ENCODE peak calls at places on chromosomes 11 and 22, in seven cellular contexts. J is NT2/D1, R is GM12878, W is HCT116, E is SK-N-SH, S is H1, M is HepG2. Y is an unnamed sample.

GRCh38 chr11:2330696-2331095 is 28.9 kb downstream of the TSPAN32 start:
- DNase-seq in J (no peak), R (no peak), W (no peak), E (no peak), S (no peak), M (no peak), Y (no peak)

GRCh38 chr11:38791346-38791961 is 2193.4 kb upstream of the RAG2 start:
- DNase-seq in J (peak; percentile 68), R (no peak), W (peak; percentile 8), E (peak; percentile 57), S (peak; percentile 5), M (peak; percentile 54), Y (peak; percentile 77)

GRCh38 chr22:35540600-35541253 is at the start of gene RASD2:
- DNase-seq in J (no peak), R (no peak), W (no peak), E (no peak), S (no peak), M (no peak), Y (no peak)

GRCh38 chr11:70853103-70853830 is 399.1 kb downstream of the SHANK2 start:
- DNase-seq in J (no peak), R (no peak), W (no peak), E (no peak), S (no peak), M (no peak), Y (no peak)

GRCh38 chr22:48366591-48366990 is 1461.1 kb downstream of the BRD1 start:
- DNase-seq in J (no peak), R (no peak), W (no peak), E (no peak), S (no peak), M (no peak), Y (no peak)

GRCh38 chr22:19879651-19879995 is 24.9 kb upstream of the GNB1L start:
- DNase-seq in J (no peak), R (no peak), W (no peak), E (peak; percentile 30), S (no peak), M (no peak), Y (no peak)

GRCh38 chr11:2142300-2142759 is 3.1 kb upstream of the IGF2 start:
- DNase-seq in J (no peak), R (no peak), W (no peak), E (no peak), S (no peak), M (no peak), Y (no peak)

GRCh38 chr22:22520020-22520656 is at the start of gene ZNF280A:
- DNase-seq in J (no peak), R (no peak), W (peak; percentile 51), E (no peak), S (no peak), M (peak; percentile 94), Y (peak; percentile 98)

GRCh38 chr11:111411456-111411855 is 32.4 kb upstream of the POU2AF1 start:
- DNase-seq in J (no peak), R (no peak), W (no peak), E (no peak), S (no peak), M (no peak), Y (no peak)

GRCh38 chr22:49212002-49212401 is 615.7 kb downstream of the BRD1 start:
- DNase-seq in J (no peak), R (no peak), W (no peak), E (no peak), S (no peak), M (no peak), Y (no peak)

GRCh38 chr22:37362618-37363017 is 64.7 kb downstream of the ELFN2 start:
- DNase-seq in J (no peak), R (no peak), W (no peak), E (no peak), S (no peak), M (no peak), Y (no peak)

GRCh38 chr22:28142361-28142801 is 223.3 kb upstream of the PITPNB start:
- DNase-seq in J (no peak), R (no peak), W (no peak), E (no peak), S (no peak), M (peak; percentile 5), Y (no peak)

GRCh38 chr22:38034278-38034882 is 22.8 kb upstream of the PICK1 start:
- DNase-seq in J (peak; percentile 72), R (peak; percentile 15), W (peak; percentile 68), E (peak; percentile 42), S (peak; percentile 56), M (peak; percentile 50), Y (peak; percentile 81)

GRCh38 chr22:23823331-23823791 is 15.4 kb downstream of the DERL3 start:
- DNase-seq in J (no peak), R (no peak), W (no peak), E (no peak), S (no peak), M (no peak), Y (no peak)

GRCh38 chr11:116217006-116217405 is 555.8 kb downstream of the BUD13 start:
- DNase-seq in J (peak; percentile 66), R (no peak), W (peak; percentile 27), E (no peak), S (no peak), M (peak; percentile 34), Y (peak; percentile 55)

GRCh38 chr11:112555491-112556364 is 295.1 kb upstream of the PLET1 start:
- DNase-seq in J (peak; percentile 44), R (no peak), W (peak; percentile 8), E (peak; percentile 66), S (peak; percentile 17), M (peak; percentile 21), Y (peak; percentile 65)
- TF ChIP-seq YY1 in J (no peak), R (peak; percentile 32), W (no peak), E (no peak), S (peak; percentile 26), M (no peak), Y (no peak)

GRCh38 chr11:68037481-68038225 is 1.2 kb upstream of the TCIRG1 start:
- DNase-seq in J (no peak), R (no peak), W (no peak), E (no peak), S (no peak), M (no peak), Y (no peak)

GRCh38 chr11:68036717-68037239 is 2.0 kb upstream of the TCIRG1 start:
- DNase-seq in J (no peak), R (no peak), W (no peak), E (no peak), S (no peak), M (no peak), Y (no peak)

GRCh38 chr11:68039526-68040086 is 781 bp downstream of the TCIRG1 start:
- DNase-seq in J (no peak), R (no peak), W (no peak), E (peak; percentile 51), S (no peak), M (peak; percentile 63), Y (peak; percentile 49)

GRCh38 chr11:68038718-68039525 is at the start of gene TCIRG1:
- DNase-seq in J (peak; percentile 64), R (peak; percentile 15), W (peak; percentile 49), E (peak; percentile 67), S (peak; percentile 47), M (peak; percentile 79), Y (peak; percentile 91)

DNA sequence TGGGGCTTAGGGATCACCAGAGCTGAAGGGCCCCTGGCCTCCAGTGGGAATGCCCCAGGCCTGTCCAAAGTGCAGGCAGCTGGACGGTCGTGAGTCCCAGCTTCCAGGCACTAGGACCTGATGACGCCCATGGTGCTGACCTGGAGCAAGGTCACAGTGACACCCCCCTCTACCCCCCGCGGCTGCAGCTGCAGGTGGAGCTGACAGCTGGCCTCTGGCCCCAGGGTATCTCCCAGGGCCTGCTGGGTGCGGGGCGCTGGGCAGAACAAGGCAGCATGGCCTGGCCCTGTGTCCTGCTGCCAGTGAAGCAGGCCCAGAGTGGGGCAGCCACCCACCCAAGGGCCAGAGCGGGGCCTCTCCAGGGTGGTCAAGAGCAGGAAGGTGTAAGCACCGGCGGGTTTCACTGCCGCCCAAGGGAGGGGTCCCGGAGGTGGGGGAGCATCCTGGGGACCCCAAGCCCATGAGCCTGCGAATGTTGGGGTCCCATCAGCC is 553 bp upstream of the TCIRG1 start:
- DNase-seq in J (no peak), R (no peak), W (no peak), E (peak; percentile 66), S (no peak), M (peak; percentile 93), Y (peak; percentile 74)
- TF ChIP-seq YY1 in J (no peak), R (no peak), W (no peak), E (no peak), S (no peak), M (peak; percentile 66), Y (no peak)

GRCh38 chr11:13941790-13942189 is 20.7 kb upstream of the SPON1 start:
- DNase-seq in J (no peak), R (no peak), W (no peak), E (no peak), S (no peak), M (no peak), Y (no peak)

GRCh38 chr11:13944801-13945505 is 17.6 kb upstream of the SPON1 start:
- DNase-seq in J (no peak), R (no peak), W (no peak), E (no peak), S (no peak), M (no peak), Y (no peak)

GRCh38 chr11:13944016-13944415 is 18.5 kb upstream of the SPON1 start:
- DNase-seq in J (no peak), R (no peak), W (no peak), E (no peak), S (no peak), M (no peak), Y (no peak)

GRCh38 chr11:13940611-13941256 is 21.8 kb upstream of the SPON1 start:
- DNase-seq in J (no peak), R (no peak), W (no peak), E (no peak), S (no peak), M (no peak), Y (no peak)

GRCh38 chr11:13942908-13943505 is 19.5 kb upstream of the SPON1 start:
- DNase-seq in J (no peak), R (no peak), W (peak; percentile 32), E (no peak), S (no peak), M (no peak), Y (no peak)
- TF ChIP-seq YY1 in J (no peak), R (no peak), W (peak; percentile 18), E (no peak), S (no peak), M (no peak), Y (no peak)

DNA sequence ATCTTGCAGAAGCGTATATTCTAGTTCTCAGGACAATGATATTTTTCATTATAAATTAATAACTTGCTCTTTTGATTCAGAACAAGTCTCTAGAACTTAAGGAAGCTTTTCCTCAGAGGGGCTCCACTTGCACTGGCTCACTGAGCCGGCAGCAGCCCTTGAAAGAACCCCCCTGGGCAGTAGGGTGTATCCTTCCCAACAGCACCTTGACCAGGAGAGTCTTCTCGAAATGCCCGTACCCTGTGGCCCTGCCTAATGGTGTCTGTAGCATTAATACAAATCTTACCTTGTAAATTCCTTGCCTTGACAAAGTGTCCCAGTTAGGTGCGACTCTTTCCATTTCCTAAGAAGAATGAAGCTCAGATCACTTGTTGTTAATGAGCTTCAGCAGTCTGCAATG is 13.5 kb downstream of the PSMD13 start:
- DNase-seq in J (no peak), R (no peak), W (no peak), E (no peak), S (no peak), M (no peak), Y (no peak)
- TF ChIP-seq YY1 in J (no peak), R (no peak), W (no peak), E (no peak), S (no peak), M (no peak), Y (no peak)